ENCODE peak calls at places on chromosomes 2 and 18, in ten cellular contexts. One of them, this sample, is unnamed.

GRCh38 chr18:27599202-27599829 is 414.2 kb upstream of the CHST9 start:
- DNase-seq in NCI-H1436: peak
- DNase-seq in chondrocyte: no peak
- DNase-seq in HT1080: peak
- DNase-seq in H9: peak
- DNase-seq in activated CD8-positive, alpha-beta memory T cell treated with anti-CD3 and anti-CD28 coated beads, Interleukin-2, amount 10 ng/mL, durations not matched to agents 7 days and 5 days: peak
- DNase-seq in GM10248: peak
- DNase-seq in thoracic aorta: no peak
- DNase-seq in T-helper 1 cell: no peak
- DNase-seq in NCI-H2081: peak
- DNase-seq in this sample: peak

GRCh38 chr2:101895819-101896322 is 95.9 kb upstream of the IL1R2 start:
- DNase-seq in NCI-H1436: no peak
- DNase-seq in chondrocyte: no peak
- DNase-seq in HT1080: no peak
- DNase-seq in H9: no peak
- DNase-seq in activated CD8-positive, alpha-beta memory T cell treated with anti-CD3 and anti-CD28 coated beads, Interleukin-2, amount 10 ng/mL, durations not matched to agents 7 days and 5 days: no peak
- DNase-seq in GM10248: no peak
- DNase-seq in thoracic aorta: no peak
- DNase-seq in T-helper 1 cell: no peak
- DNase-seq in NCI-H2081: no peak
- DNase-seq in this sample: no peak

GRCh38 chr2:121828281-121828731 is 72.9 kb downstream of the TSN start:
- DNase-seq in NCI-H1436: no peak
- DNase-seq in chondrocyte: no peak
- DNase-seq in HT1080: peak
- DNase-seq in H9: no peak
- DNase-seq in activated CD8-positive, alpha-beta memory T cell treated with anti-CD3 and anti-CD28 coated beads, Interleukin-2, amount 10 ng/mL, durations not matched to agents 7 days and 5 days: no peak
- DNase-seq in GM10248: no peak
- DNase-seq in thoracic aorta: no peak
- DNase-seq in T-helper 1 cell: no peak
- DNase-seq in NCI-H2081: peak
- DNase-seq in this sample: no peak

GRCh38 chr2:70125498-70125898 is 38.2 kb downstream of the PCBP1 start:
- DNase-seq in NCI-H1436: peak
- DNase-seq in chondrocyte: peak
- DNase-seq in HT1080: no peak
- DNase-seq in H9: no peak
- DNase-seq in activated CD8-positive, alpha-beta memory T cell treated with anti-CD3 and anti-CD28 coated beads, Interleukin-2, amount 10 ng/mL, durations not matched to agents 7 days and 5 days: no peak
- DNase-seq in GM10248: no peak
- DNase-seq in thoracic aorta: no peak
- DNase-seq in T-helper 1 cell: no peak
- DNase-seq in NCI-H2081: no peak
- DNase-seq in this sample: no peak

GRCh38 chr2:25000503-25001328 is 29.0 kb upstream of the DNAJC27 start:
- DNase-seq in NCI-H1436: no peak
- DNase-seq in chondrocyte: no peak
- DNase-seq in HT1080: peak
- DNase-seq in H9: no peak
- DNase-seq in activated CD8-positive, alpha-beta memory T cell treated with anti-CD3 and anti-CD28 coated beads, Interleukin-2, amount 10 ng/mL, durations not matched to agents 7 days and 5 days: no peak
- DNase-seq in GM10248: no peak
- DNase-seq in thoracic aorta: no peak
- DNase-seq in T-helper 1 cell: no peak
- DNase-seq in NCI-H2081: no peak
- DNase-seq in this sample: no peak

GRCh38 chr2:65277791-65278449 is 50.3 kb downstream of the ACTR2 start:
- DNase-seq in NCI-H1436: no peak
- DNase-seq in chondrocyte: no peak
- DNase-seq in HT1080: peak
- DNase-seq in H9: no peak
- DNase-seq in activated CD8-positive, alpha-beta memory T cell treated with anti-CD3 and anti-CD28 coated beads, Interleukin-2, amount 10 ng/mL, durations not matched to agents 7 days and 5 days: no peak
- DNase-seq in GM10248: no peak
- DNase-seq in thoracic aorta: no peak
- DNase-seq in T-helper 1 cell: no peak
- DNase-seq in NCI-H2081: no peak
- DNase-seq in this sample: no peak

GRCh38 chr18:3041857-3042256 is 28.9 kb upstream of the LPIN2 start:
- DNase-seq in NCI-H1436: no peak
- DNase-seq in chondrocyte: no peak
- DNase-seq in HT1080: no peak
- DNase-seq in H9: no peak
- DNase-seq in activated CD8-positive, alpha-beta memory T cell treated with anti-CD3 and anti-CD28 coated beads, Interleukin-2, amount 10 ng/mL, durations not matched to agents 7 days and 5 days: no peak
- DNase-seq in GM10248: no peak
- DNase-seq in thoracic aorta: no peak
- DNase-seq in T-helper 1 cell: no peak
- DNase-seq in NCI-H2081: no peak
- DNase-seq in this sample: no peak

GRCh38 chr2:8239402-8240127 is 442.3 kb upstream of the ID2 start:
- DNase-seq in NCI-H1436: no peak
- DNase-seq in chondrocyte: no peak
- DNase-seq in HT1080: no peak
- DNase-seq in H9: peak
- DNase-seq in activated CD8-positive, alpha-beta memory T cell treated with anti-CD3 and anti-CD28 coated beads, Interleukin-2, amount 10 ng/mL, durations not matched to agents 7 days and 5 days: peak
- DNase-seq in GM10248: no peak
- DNase-seq in thoracic aorta: no peak
- DNase-seq in T-helper 1 cell: no peak
- DNase-seq in NCI-H2081: no peak
- DNase-seq in this sample: no peak

GRCh38 chr18:56986829-56987228 is 160.1 kb upstream of the BOD1L2 start:
- DNase-seq in NCI-H1436: no peak
- DNase-seq in chondrocyte: no peak
- DNase-seq in HT1080: no peak
- DNase-seq in H9: peak
- DNase-seq in activated CD8-positive, alpha-beta memory T cell treated with anti-CD3 and anti-CD28 coated beads, Interleukin-2, amount 10 ng/mL, durations not matched to agents 7 days and 5 days: no peak
- DNase-seq in GM10248: no peak
- DNase-seq in thoracic aorta: no peak
- DNase-seq in T-helper 1 cell: no peak
- DNase-seq in NCI-H2081: no peak
- DNase-seq in this sample: no peak

GRCh38 chr2:42569116-42569711 is 782 bp downstream of the MTA3 start:
- DNase-seq in NCI-H1436: no peak
- DNase-seq in chondrocyte: no peak
- DNase-seq in HT1080: peak
- DNase-seq in H9: no peak
- DNase-seq in activated CD8-positive, alpha-beta memory T cell treated with anti-CD3 and anti-CD28 coated beads, Interleukin-2, amount 10 ng/mL, durations not matched to agents 7 days and 5 days: no peak
- DNase-seq in GM10248: peak
- DNase-seq in thoracic aorta: no peak
- DNase-seq in T-helper 1 cell: no peak
- DNase-seq in NCI-H2081: peak
- DNase-seq in this sample: no peak

GRCh38 chr2:153477641-153478288 is 797 bp downstream of the RPRM start:
- DNase-seq in NCI-H1436: no peak
- DNase-seq in chondrocyte: no peak
- DNase-seq in HT1080: no peak
- DNase-seq in H9: peak
- DNase-seq in activated CD8-positive, alpha-beta memory T cell treated with anti-CD3 and anti-CD28 coated beads, Interleukin-2, amount 10 ng/mL, durations not matched to agents 7 days and 5 days: no peak
- DNase-seq in GM10248: peak
- DNase-seq in thoracic aorta: no peak
- DNase-seq in T-helper 1 cell: no peak
- DNase-seq in NCI-H2081: peak
- DNase-seq in this sample: no peak

GRCh38 chr2:1804251-1804855 is 60.0 kb upstream of the PXDN start:
- DNase-seq in NCI-H1436: no peak
- DNase-seq in chondrocyte: peak
- DNase-seq in HT1080: no peak
- DNase-seq in H9: no peak
- DNase-seq in activated CD8-positive, alpha-beta memory T cell treated with anti-CD3 and anti-CD28 coated beads, Interleukin-2, amount 10 ng/mL, durations not matched to agents 7 days and 5 days: no peak
- DNase-seq in GM10248: no peak
- DNase-seq in thoracic aorta: no peak
- DNase-seq in T-helper 1 cell: no peak
- DNase-seq in NCI-H2081: no peak
- DNase-seq in this sample: no peak